ENCODE peak calls at places on chromosomes 1 and 21, in five cellular contexts. S is colonic mucosa, J is fibroblast of lung, Y is uterus, Q is heart right ventricle. R is an unnamed sample. For H3K4me1, the result is how much of the 10 kb centered on the place peaks cover.

GRCh38 chr1:8986814-8987190 is 39.4 kb downstream of the SLC2A7 start:
- DNase-seq in Q (no peak), Y (no peak), S (no peak), J (no peak), R (no peak)

GRCh38 chr1:167808690-167809089 is 86.9 kb downstream of the MPZL1 start:
- DNase-seq in Y (no peak), Q (no peak), J (no peak), S (no peak), R (no peak)

GRCh38 chr1:155961937-155962336 is 16.4 kb downstream of the ARHGEF2 start:
- DNase-seq in Y (peak), J (peak), Q (peak), S (no peak), R (no peak)

GRCh38 chr1:206612129-206612876 is at the start of gene EIF2D:
- DNase-seq in S (peak), Q (peak), Y (peak), J (peak), R (peak)

GRCh38 chr1:12171206-12172041 is 4.6 kb downstream of the TNFRSF1B start:
- DNase-seq in S (no peak), Y (no peak), J (no peak), Q (no peak), R (no peak)

GRCh38 chr1:36034692-36035091 is 49.2 kb upstream of the TEKT2 start:
- DNase-seq in J (no peak), Y (no peak), S (no peak), Q (no peak), R (peak)

GRCh38 chr1:117388328-117388727 is 21.1 kb downstream of the MAN1A2 start:
- DNase-seq in J (no peak), S (no peak), Q (no peak), Y (no peak), R (no peak)

GRCh38 chr1:159929155-159930051 is 4.1 kb upstream of the TAGLN2 start:
- DNase-seq in Q (no peak), Y (no peak), J (no peak), S (no peak), R (no peak)

GRCh38 chr1:44619261-44619900 is 54.9 kb downstream of the TMEM53 start:
- DNase-seq in S (no peak), J (peak), Q (no peak), Y (peak), R (no peak)

GRCh38 chr1:57094749-57095148 is 128.9 kb upstream of the C8B start:
- DNase-seq in S (no peak), J (no peak), Q (no peak), Y (no peak), R (no peak)

GRCh38 chr1:76336951-76337371 is 262.4 kb downstream of the ST6GALNAC3 start:
- DNase-seq in S (peak), Y (no peak), J (peak), Q (peak), R (peak)

GRCh38 chr1:1337793-1338147 is 6.7 kb downstream of the TAS1R3 start:
- DNase-seq in Y (no peak), S (peak), Q (no peak), J (no peak), R (no peak)

GRCh38 chr1:200699871-200700270 is 30.2 kb upstream of the DDX59 start:
- DNase-seq in J (peak), S (no peak), Y (no peak), Q (no peak), R (peak)

GRCh38 chr1:32939655-32940371 is 24.8 kb downstream of the RNF19B start:
- DNase-seq in Y (peak), Q (peak), J (peak), S (peak), R (peak)

GRCh38 chr1:156806512-156807440 is 9.9 kb downstream of the SH2D2A start:
- DNase-seq in Y (no peak), Q (no peak), S (no peak), J (no peak), R (no peak)

DNA sequence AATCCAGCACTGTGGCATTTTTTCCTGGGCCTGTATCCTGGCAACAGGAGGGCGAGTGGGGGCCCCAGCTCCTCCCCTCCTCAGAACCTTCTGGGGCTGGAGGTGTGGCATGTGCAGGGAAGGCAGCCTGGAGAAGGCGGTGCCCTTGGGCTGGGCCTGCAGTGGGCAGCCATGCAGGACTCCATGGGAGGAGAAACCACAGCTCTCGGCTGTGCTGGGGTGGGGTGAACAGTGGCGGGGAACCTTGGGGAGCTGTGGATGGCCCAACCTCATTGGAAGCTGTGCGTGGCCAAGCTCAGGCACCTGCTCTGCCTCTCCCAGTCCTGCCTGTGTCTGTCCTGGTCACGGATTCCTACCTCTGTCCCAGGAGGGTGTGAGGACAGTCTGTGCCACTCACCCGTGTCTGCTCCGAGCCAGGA is 15.7 kb downstream of the COL18A1 start:
- DNase-seq in Q (no peak), S (no peak), J (no peak), Y (no peak), R (peak)
- H3K4me1 ChIP-seq in Q (under half), S (under half), J (under half), Y (under half), R (under half)

GRCh38 chr1:212956231-212956630 is 5.9 kb downstream of the VASH2 start:
- DNase-seq in Y (no peak), S (no peak), Q (no peak), J (no peak), R (no peak)
- H3K4me3 ChIP-seq in Y (no peak), S (no peak), Q (no peak), J (no peak), R (no peak)

DNA sequence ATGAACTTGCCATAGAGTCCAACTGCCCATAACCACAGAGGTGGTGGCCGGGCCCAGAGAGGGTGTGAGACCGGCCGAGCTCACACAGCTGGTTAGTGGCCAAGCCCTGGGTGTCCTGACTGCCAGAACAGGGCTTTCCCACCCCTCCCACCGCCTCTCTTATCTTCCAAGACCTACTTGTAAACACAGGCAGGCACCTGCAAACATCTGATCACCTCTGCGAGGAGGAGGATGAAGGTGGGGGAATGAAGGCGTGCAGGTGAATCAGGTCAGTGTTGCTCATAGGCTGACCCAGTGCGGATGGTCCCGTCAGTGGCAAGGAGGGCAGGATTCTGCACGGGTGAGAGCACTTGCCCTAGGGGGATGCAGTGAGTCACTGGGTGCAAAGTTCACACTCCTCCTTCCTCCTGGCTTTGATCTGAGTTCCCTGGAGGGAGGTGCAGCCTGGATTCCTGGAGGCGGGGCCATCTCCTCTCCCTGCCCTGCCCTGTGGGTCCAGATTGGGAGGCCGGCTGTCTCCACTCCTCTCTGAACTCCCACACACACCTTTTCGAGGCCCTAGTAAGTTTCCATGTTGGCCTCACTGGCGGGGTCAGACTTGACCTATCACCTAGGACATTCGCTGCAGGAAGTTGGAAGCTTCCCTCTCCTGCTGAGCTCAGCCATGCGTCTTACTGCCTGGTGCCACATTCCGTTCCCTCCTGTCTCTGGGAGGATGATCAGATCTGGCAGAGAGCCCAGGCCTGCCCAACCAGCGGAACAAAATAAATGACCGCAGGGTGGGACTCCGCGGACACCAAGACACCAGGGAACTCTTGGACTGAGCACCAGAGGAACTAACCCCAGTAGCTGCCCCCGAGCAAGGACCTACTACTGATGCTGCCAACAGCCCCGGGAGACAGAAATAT is 7.3 kb downstream of the UQCRHL start:
- DNase-seq in Y (peak), S (peak), J (peak), Q (peak), R (peak)
- H3K4me1 ChIP-seq in Y (under half), S (under half), J (under half), Q (under half), R (under half)

GRCh38 chr1:90717665-90718410 is 736 bp upstream of the BARHL2 start:
- DNase-seq in S (peak), Q (no peak), J (peak), Y (no peak), R (peak)

GRCh38 chr1:90717356-90717664 is 208 bp upstream of the BARHL2 start:
- DNase-seq in Q (no peak), J (no peak), Y (no peak), S (no peak), R (no peak)

GRCh38 chr1:90720137-90720636 is 3.1 kb upstream of the BARHL2 start:
- DNase-seq in S (no peak), Q (no peak), Y (no peak), J (no peak), R (no peak)

GRCh38 chr1:90719321-90720136 is 2.4 kb upstream of the BARHL2 start:
- DNase-seq in Q (no peak), Y (no peak), J (no peak), S (no peak), R (no peak)

GRCh38 chr1:90718411-90719320 is 1.6 kb upstream of the BARHL2 start:
- DNase-seq in J (no peak), Y (no peak), Q (no peak), S (no peak), R (no peak)
- H3K4me3 ChIP-seq in J (no peak), Y (no peak), Q (peak), S (peak), R (peak)

GRCh38 chr1:223234534-223234933 is 91.5 kb upstream of the TLR5 start:
- DNase-seq in Q (no peak), Y (no peak), S (no peak), J (no peak), R (no peak)
- H3K4me1 ChIP-seq in Q (under half), Y (under half), S (under half), J (under half), R (under half)

GRCh38 chr1:110786802-110787327 is 86.1 kb upstream of the CD53 start:
- DNase-seq in S (no peak), J (no peak), Y (no peak), Q (no peak), R (no peak)
- H3K4me3 ChIP-seq in S (no peak), J (no peak), Y (no peak), Q (no peak), R (no peak)

R was measured in hepatocyte.